ENCODE peak calls at places on chromosomes 12 and 14, in six cellular contexts. B is NCI-H2171, V is astrocyte of the spinal cord, A is activated B cell treated with CpG ODN at 0.5 μM for 24 hours, U is cardiac muscle cell, G is PC-9. S is an unnamed sample.

GRCh38 chr14:69657961-69658360 is 46.6 kb downstream of the SUSD6 start:
- DNase-seq in V (peak), U (peak), A (no peak), B (peak), G (peak), S (no peak)

GRCh38 chr12:119547016-119547415 is 46.6 kb upstream of the TMEM233 start:
- DNase-seq in U (no peak), A (no peak), G (peak), B (no peak), V (no peak), S (no peak)

GRCh38 chr12:11822071-11822818 is 172.8 kb downstream of the ETV6 start:
- DNase-seq in G (no peak), U (peak), A (peak), B (peak), V (peak), S (no peak)

GRCh38 chr12:93089805-93090569 is 160.9 kb upstream of the EEA1 start:
- DNase-seq in G (peak), B (no peak), U (peak), V (peak), A (no peak), S (no peak)

GRCh38 chr14:96098309-96098998 is 59.3 kb downstream of the C14orf132 start:
- DNase-seq in U (peak), G (peak), A (no peak), B (peak), V (peak), S (peak)

GRCh38 chr14:105258846-105259245 is 10.5 kb downstream of the BTBD6 start:
- DNase-seq in B (no peak), U (no peak), A (no peak), V (peak), G (no peak), S (no peak)

GRCh38 chr14:41699506-41699905 is 92.8 kb downstream of the LRFN5 start:
- DNase-seq in U (no peak), G (no peak), V (no peak), A (no peak), B (no peak), S (no peak)

GRCh38 chr12:110667671-110668070 is 21.2 kb downstream of the HVCN1 start:
- DNase-seq in A (no peak), G (no peak), U (no peak), B (no peak), V (no peak), S (no peak)

GRCh38 chr12:86729798-86730197 is 473.6 kb upstream of the MGAT4C start:
- DNase-seq in V (no peak), B (no peak), A (no peak), U (no peak), G (no peak), S (no peak)

GRCh38 chr12:2944401-2945047 is 14.7 kb upstream of the TEAD4 start:
- DNase-seq in G (peak), V (peak), B (peak), U (peak), A (peak), S (peak)

GRCh38 chr14:74514471-74514932 is 20.9 kb downstream of the ISCA2 start:
- DNase-seq in B (no peak), A (no peak), G (no peak), V (peak), U (peak), S (no peak)

GRCh38 chr14:99321955-99322730 is 50.1 kb upstream of the BCL11B start:
- DNase-seq in V (no peak), U (no peak), B (no peak), A (no peak), G (no peak), S (no peak)

GRCh38 chr12:82596484-82596883 is 90.2 kb upstream of the TMTC2 start:
- DNase-seq in B (no peak), A (no peak), G (no peak), V (no peak), U (no peak), S (no peak)

GRCh38 chr12:58425481-58426392 is 484.4 kb downstream of the ATP23 start:
- DNase-seq in A (no peak), U (peak), B (no peak), G (peak), V (peak), S (peak)

GRCh38 chr12:106434521-106434920 is 77.0 kb downstream of the POLR3B start:
- DNase-seq in A (no peak), U (no peak), B (no peak), G (no peak), V (no peak), S (no peak)

GRCh38 chr14:54796961-54797360 is 105.7 kb downstream of the GCH1 start:
- DNase-seq in V (peak), U (peak), G (no peak), A (no peak), B (no peak), S (no peak)

GRCh38 chr14:66395300-66395699 is 90.9 kb upstream of the CCDC196 start:
- DNase-seq in A (no peak), U (no peak), G (peak), V (no peak), B (no peak), S (no peak)

GRCh38 chr12:124457287-124458219 is 109.9 kb downstream of the NCOR2 start:
- DNase-seq in B (no peak), G (no peak), V (peak), A (peak), U (peak), S (peak)

GRCh38 chr12:45863332-45863731 is 127.0 kb downstream of the SCAF11 start:
- DNase-seq in U (no peak), B (no peak), V (no peak), A (no peak), G (no peak), S (no peak)

GRCh38 chr12:19155981-19156734 is 26.6 kb downstream of the PLEKHA5 start:
- DNase-seq in G (no peak), V (no peak), A (no peak), U (no peak), B (no peak), S (no peak)

GRCh38 chr12:67920432-67920831 is 68.8 kb upstream of the IFNG-AS1 start:
- DNase-seq in V (no peak), G (peak), B (no peak), U (no peak), A (no peak), S (no peak)

GRCh38 chr12:28905220-28905940 is 243.7 kb upstream of the FAR2 start:
- DNase-seq in B (no peak), U (no peak), G (no peak), A (no peak), V (no peak), S (no peak)